ENCODE peak calls at places on chromosomes 11 and 22, in five cellular contexts. P, V, C, W and S are unnamed samples.

GRCh38 chr11:21949741-21950413 is 243.0 kb upstream of the ANO5 start:
- DNase-seq in P (peak), V (no peak), W (peak), C (no peak), S (no peak)

GRCh38 chr22:47071812-47072641 is 309.6 kb downstream of the TBC1D22A start:
- DNase-seq in V (no peak), P (no peak), C (no peak), W (no peak), S (no peak)

GRCh38 chr22:37533995-37534394 is 14.8 kb upstream of the CARD10 start:
- DNase-seq in P (peak), V (no peak), W (peak), C (no peak), S (peak)

GRCh38 chr22:38464992-38465672 is 2.8 kb upstream of the KDELR3 start:
- DNase-seq in W (no peak), P (no peak), V (no peak), C (no peak), S (no peak)

GRCh38 chr22:20439556-20439927 is 1.9 kb upstream of the SCARF2 start:
- DNase-seq in P (no peak), C (no peak), W (no peak), V (no peak), S (no peak)

GRCh38 chr11:122085264-122085663 is 30.8 kb downstream of the BLID start:
- DNase-seq in P (peak), V (no peak), C (no peak), W (peak), S (peak)

GRCh38 chr11:87252869-87253268 is 215.1 kb downstream of the TMEM135 start:
- DNase-seq in C (no peak), P (peak), W (peak), V (no peak), S (peak)

GRCh38 chr22:46491936-46492335 is 45.5 kb downstream of the CELSR1 start:
- DNase-seq in P (no peak), W (no peak), C (no peak), V (no peak), S (no peak)

GRCh38 chr11:117584056-117584830 is 212.8 kb downstream of the DSCAML1 start:
- DNase-seq in V (no peak), P (no peak), W (no peak), C (no peak), S (peak)

GRCh38 chr11:12623869-12624268 is 50.4 kb upstream of the TEAD1 start:
- DNase-seq in P (no peak), W (no peak), V (no peak), C (no peak), S (no peak)

GRCh38 chr11:94525933-94526332 is 13.7 kb downstream of the C11orf97 start:
- DNase-seq in V (no peak), W (peak), P (peak), C (no peak), S (peak)

GRCh38 chr11:9459573-9460321 is 1.1 kb upstream of the ZNF143 start:
- DNase-seq in P (peak), V (peak), C (no peak), W (peak), S (peak)

GRCh38 chr22:37311761-37312312 is 29.5 kb downstream of the CYTH4 start:
- DNase-seq in V (no peak), C (no peak), W (no peak), P (no peak), S (no peak)

GRCh38 chr22:45889093-45889538 is 87.8 kb downstream of the WNT7B start:
- DNase-seq in P (no peak), C (no peak), V (no peak), W (no peak), S (no peak)

GRCh38 chr11:64230209-64230984 is at the start of gene DNAJC4:
- DNase-seq in P (peak), C (peak), V (peak), W (peak), S (peak)

GRCh38 chr11:76793834-76794291 is 10.7 kb downstream of the TSKU start:
- DNase-seq in P (no peak), W (no peak), V (no peak), C (no peak), S (no peak)